ENCODE peak calls at places on chromosomes 3 and 15, in seven cellular contexts. One of them, this sample, is unnamed.

GRCh38 chr15:63950911-63951481 is 95.3 kb downstream of the DAPK2 start:
- DNase-seq in ovary: no peak
- DNase-seq in tibial nerve: no peak
- DNase-seq in WTC11: no peak
- DNase-seq in H9: no peak
- DNase-seq in effector memory CD8-positive, alpha-beta T cell: no peak
- DNase-seq in NCI-H748 treated with DMSO at 0.1 percent for 48 hours: no peak
- DNase-seq in this sample: no peak

GRCh38 chr15:30043211-30043655 is 39.5 kb upstream of the GOLGA8J start:
- DNase-seq in ovary: no peak
- DNase-seq in tibial nerve: no peak
- DNase-seq in WTC11: no peak
- DNase-seq in H9: no peak
- DNase-seq in effector memory CD8-positive, alpha-beta T cell: no peak
- DNase-seq in NCI-H748 treated with DMSO at 0.1 percent for 48 hours: no peak
- DNase-seq in this sample: no peak

GRCh38 chr3:62365311-62366092 is 7.8 kb downstream of the FEZF2 start:
- DNase-seq in ovary: no peak
- DNase-seq in tibial nerve: no peak
- DNase-seq in WTC11: no peak
- DNase-seq in H9: peak; percentile 29
- DNase-seq in effector memory CD8-positive, alpha-beta T cell: no peak
- DNase-seq in NCI-H748 treated with DMSO at 0.1 percent for 48 hours: no peak
- DNase-seq in this sample: peak; percentile 16

GRCh38 chr3:54046677-54047214 is 75.6 kb upstream of the CACNA2D3 start:
- DNase-seq in ovary: peak; percentile 50
- DNase-seq in tibial nerve: no peak
- DNase-seq in WTC11: no peak
- DNase-seq in H9: no peak
- DNase-seq in effector memory CD8-positive, alpha-beta T cell: no peak
- DNase-seq in NCI-H748 treated with DMSO at 0.1 percent for 48 hours: no peak
- DNase-seq in this sample: no peak

GRCh38 chr15:65212097-65212496 is 824 bp upstream of the CILP start:
- DNase-seq in ovary: no peak
- DNase-seq in tibial nerve: no peak
- DNase-seq in WTC11: peak; percentile 69
- DNase-seq in H9: peak; percentile 69
- DNase-seq in effector memory CD8-positive, alpha-beta T cell: no peak
- DNase-seq in NCI-H748 treated with DMSO at 0.1 percent for 48 hours: no peak
- DNase-seq in this sample: peak; percentile 6

GRCh38 chr15:76987896-76988860 is 6.7 kb upstream of the PSTPIP1 start:
- DNase-seq in ovary: peak; percentile 31
- DNase-seq in tibial nerve: peak; percentile 33
- DNase-seq in WTC11: peak; percentile 8
- DNase-seq in H9: peak; percentile 1
- DNase-seq in effector memory CD8-positive, alpha-beta T cell: no peak
- DNase-seq in NCI-H748 treated with DMSO at 0.1 percent for 48 hours: no peak
- DNase-seq in this sample: no peak

GRCh38 chr3:134473868-134474546 is 11.8 kb downstream of the ANAPC13 start:
- DNase-seq in ovary: peak; percentile 65
- DNase-seq in tibial nerve: peak; percentile 76
- DNase-seq in WTC11: peak; percentile 78
- DNase-seq in H9: peak; percentile 64
- DNase-seq in effector memory CD8-positive, alpha-beta T cell: peak; percentile 75
- DNase-seq in NCI-H748 treated with DMSO at 0.1 percent for 48 hours: peak; percentile 21
- DNase-seq in this sample: peak; percentile 76

GRCh38 chr3:143327388-143327787 is 207.8 kb downstream of the CHST2 start:
- DNase-seq in ovary: no peak
- DNase-seq in tibial nerve: no peak
- DNase-seq in WTC11: no peak
- DNase-seq in H9: no peak
- DNase-seq in effector memory CD8-positive, alpha-beta T cell: no peak
- DNase-seq in NCI-H748 treated with DMSO at 0.1 percent for 48 hours: no peak
- DNase-seq in this sample: peak; percentile 18

GRCh38 chr15:22980189-22981136 is at the start of gene CYFIP1:
- DNase-seq in ovary: peak; percentile 89
- DNase-seq in tibial nerve: peak; percentile 69
- DNase-seq in WTC11: peak; percentile 76
- DNase-seq in H9: peak; percentile 79
- DNase-seq in effector memory CD8-positive, alpha-beta T cell: no peak
- DNase-seq in NCI-H748 treated with DMSO at 0.1 percent for 48 hours: peak; percentile 2
- DNase-seq in this sample: peak; percentile 30

GRCh38 chr15:87439090-87439489 is 817.4 kb downstream of the NTRK3 start:
- DNase-seq in ovary: no peak
- DNase-seq in tibial nerve: no peak
- DNase-seq in WTC11: no peak
- DNase-seq in H9: no peak
- DNase-seq in effector memory CD8-positive, alpha-beta T cell: no peak
- DNase-seq in NCI-H748 treated with DMSO at 0.1 percent for 48 hours: no peak
- DNase-seq in this sample: no peak

GRCh38 chr3:38587548-38588131 is 61.8 kb downstream of the SCN5A start:
- DNase-seq in ovary: no peak
- DNase-seq in tibial nerve: no peak
- DNase-seq in WTC11: no peak
- DNase-seq in H9: peak; percentile 19
- DNase-seq in effector memory CD8-positive, alpha-beta T cell: no peak
- DNase-seq in NCI-H748 treated with DMSO at 0.1 percent for 48 hours: no peak
- DNase-seq in this sample: no peak

GRCh38 chr3:81839504-81840094 is 78.2 kb upstream of the GBE1 start:
- DNase-seq in ovary: no peak
- DNase-seq in tibial nerve: no peak
- DNase-seq in WTC11: no peak
- DNase-seq in H9: no peak
- DNase-seq in effector memory CD8-positive, alpha-beta T cell: no peak
- DNase-seq in NCI-H748 treated with DMSO at 0.1 percent for 48 hours: no peak
- DNase-seq in this sample: no peak

GRCh38 chr15:40852529-40852928 is 8.7 kb downstream of the SPINT1 start:
- DNase-seq in ovary: no peak
- DNase-seq in tibial nerve: no peak
- DNase-seq in WTC11: no peak
- DNase-seq in H9: no peak
- DNase-seq in effector memory CD8-positive, alpha-beta T cell: no peak
- DNase-seq in NCI-H748 treated with DMSO at 0.1 percent for 48 hours: peak; percentile 13
- DNase-seq in this sample: no peak

GRCh38 chr3:129106320-129106719 is 15.3 kb downstream of the RAB43 start:
- DNase-seq in ovary: peak; percentile 48
- DNase-seq in tibial nerve: no peak
- DNase-seq in WTC11: peak; percentile 25
- DNase-seq in H9: no peak
- DNase-seq in effector memory CD8-positive, alpha-beta T cell: no peak
- DNase-seq in NCI-H748 treated with DMSO at 0.1 percent for 48 hours: no peak
- DNase-seq in this sample: peak; percentile 18

This sample was measured in COR-L47.